ENCODE peak calls at places on chromosomes 4 and X, in eight cellular contexts. One of them, this sample, is unnamed.

GRCh38 chrX:31126205-31126604 is 54.4 kb upstream of the FTHL17 start:
- DNase-seq in NCI-H1092 treated with DMSO at 0.1 percent for 48 hours: no peak
- DNase-seq in T follicular helper cell: no peak
- DNase-seq in HT1080: no peak
- DNase-seq in HEK293T: no peak
- DNase-seq in type B pancreatic cell: no peak
- DNase-seq in substantia nigra: no peak
- DNase-seq in NCI-H2029 treated with DMSO at 0.1 percent for 48 hours: no peak
- DNase-seq in this sample: peak

GRCh38 chrX:39513836-39514235 is 583.9 kb downstream of the BCOR start:
- DNase-seq in NCI-H1092 treated with DMSO at 0.1 percent for 48 hours: no peak
- DNase-seq in T follicular helper cell: no peak
- DNase-seq in HT1080: no peak
- DNase-seq in HEK293T: no peak
- DNase-seq in type B pancreatic cell: no peak
- DNase-seq in substantia nigra: no peak
- DNase-seq in NCI-H2029 treated with DMSO at 0.1 percent for 48 hours: no peak
- DNase-seq in this sample: peak

GRCh38 chrX:106874075-106874474 is 29.1 kb downstream of the RIPPLY1 start:
- DNase-seq in NCI-H1092 treated with DMSO at 0.1 percent for 48 hours: peak
- DNase-seq in T follicular helper cell: no peak
- DNase-seq in HT1080: no peak
- DNase-seq in HEK293T: no peak
- DNase-seq in type B pancreatic cell: no peak
- DNase-seq in substantia nigra: no peak
- DNase-seq in NCI-H2029 treated with DMSO at 0.1 percent for 48 hours: no peak
- DNase-seq in this sample: peak

GRCh38 chrX:46737462-46737861 is 21.5 kb downstream of the SLC9A7 start:
- DNase-seq in NCI-H1092 treated with DMSO at 0.1 percent for 48 hours: no peak
- DNase-seq in T follicular helper cell: no peak
- DNase-seq in HT1080: no peak
- DNase-seq in HEK293T: no peak
- DNase-seq in type B pancreatic cell: no peak
- DNase-seq in substantia nigra: no peak
- DNase-seq in NCI-H2029 treated with DMSO at 0.1 percent for 48 hours: no peak
- DNase-seq in this sample: no peak

GRCh38 chr4:41590591-41590990 is 52.6 kb downstream of the LIMCH1 start:
- DNase-seq in NCI-H1092 treated with DMSO at 0.1 percent for 48 hours: peak
- DNase-seq in T follicular helper cell: no peak
- DNase-seq in HT1080: no peak
- DNase-seq in HEK293T: no peak
- DNase-seq in type B pancreatic cell: no peak
- DNase-seq in substantia nigra: no peak
- DNase-seq in NCI-H2029 treated with DMSO at 0.1 percent for 48 hours: peak
- DNase-seq in this sample: peak

GRCh38 chr4:6848717-6849305 is 60.8 kb upstream of the TBC1D14 start:
- DNase-seq in NCI-H1092 treated with DMSO at 0.1 percent for 48 hours: no peak
- DNase-seq in T follicular helper cell: no peak
- DNase-seq in HT1080: no peak
- DNase-seq in HEK293T: no peak
- DNase-seq in type B pancreatic cell: no peak
- DNase-seq in substantia nigra: no peak
- DNase-seq in NCI-H2029 treated with DMSO at 0.1 percent for 48 hours: no peak
- DNase-seq in this sample: no peak

GRCh38 chr4:15385928-15386327 is 41.9 kb upstream of the C1QTNF7 start:
- DNase-seq in NCI-H1092 treated with DMSO at 0.1 percent for 48 hours: no peak
- DNase-seq in T follicular helper cell: no peak
- DNase-seq in HT1080: no peak
- DNase-seq in HEK293T: no peak
- DNase-seq in type B pancreatic cell: no peak
- DNase-seq in substantia nigra: peak
- DNase-seq in NCI-H2029 treated with DMSO at 0.1 percent for 48 hours: no peak
- DNase-seq in this sample: no peak

GRCh38 chrX:101229155-101229554 is 9.6 kb downstream of the DRP2 start:
- DNase-seq in NCI-H1092 treated with DMSO at 0.1 percent for 48 hours: no peak
- DNase-seq in T follicular helper cell: no peak
- DNase-seq in HT1080: peak
- DNase-seq in HEK293T: no peak
- DNase-seq in type B pancreatic cell: no peak
- DNase-seq in substantia nigra: no peak
- DNase-seq in NCI-H2029 treated with DMSO at 0.1 percent for 48 hours: no peak
- DNase-seq in this sample: no peak

GRCh38 chr4:122500852-122501501 is 44.5 kb upstream of the IL2 start:
- DNase-seq in NCI-H1092 treated with DMSO at 0.1 percent for 48 hours: peak
- DNase-seq in T follicular helper cell: no peak
- DNase-seq in HT1080: no peak
- DNase-seq in HEK293T: no peak
- DNase-seq in type B pancreatic cell: no peak
- DNase-seq in substantia nigra: no peak
- DNase-seq in NCI-H2029 treated with DMSO at 0.1 percent for 48 hours: peak
- DNase-seq in this sample: peak

GRCh38 chr4:108107729-108108382 is 60.9 kb downstream of the LEF1 start:
- DNase-seq in NCI-H1092 treated with DMSO at 0.1 percent for 48 hours: no peak
- DNase-seq in T follicular helper cell: peak
- DNase-seq in HT1080: no peak
- DNase-seq in HEK293T: no peak
- DNase-seq in type B pancreatic cell: no peak
- DNase-seq in substantia nigra: no peak
- DNase-seq in NCI-H2029 treated with DMSO at 0.1 percent for 48 hours: no peak
- DNase-seq in this sample: no peak

GRCh38 chr4:151948351-151949016 is 187.7 kb upstream of the GATB start:
- DNase-seq in NCI-H1092 treated with DMSO at 0.1 percent for 48 hours: no peak
- DNase-seq in T follicular helper cell: no peak
- DNase-seq in HT1080: peak
- DNase-seq in HEK293T: no peak
- DNase-seq in type B pancreatic cell: no peak
- DNase-seq in substantia nigra: no peak
- DNase-seq in NCI-H2029 treated with DMSO at 0.1 percent for 48 hours: no peak
- DNase-seq in this sample: no peak

GRCh38 chr4:147975902-147976301 is 244.0 kb downstream of the ARHGAP10 start:
- DNase-seq in NCI-H1092 treated with DMSO at 0.1 percent for 48 hours: no peak
- DNase-seq in T follicular helper cell: no peak
- DNase-seq in HT1080: peak
- DNase-seq in HEK293T: no peak
- DNase-seq in type B pancreatic cell: no peak
- DNase-seq in substantia nigra: no peak
- DNase-seq in NCI-H2029 treated with DMSO at 0.1 percent for 48 hours: no peak
- DNase-seq in this sample: no peak

GRCh38 chr4:153729901-153730300 is 29.9 kb downstream of the RNF175 start:
- DNase-seq in NCI-H1092 treated with DMSO at 0.1 percent for 48 hours: no peak
- DNase-seq in T follicular helper cell: no peak
- DNase-seq in HT1080: no peak
- DNase-seq in HEK293T: no peak
- DNase-seq in type B pancreatic cell: no peak
- DNase-seq in substantia nigra: no peak
- DNase-seq in NCI-H2029 treated with DMSO at 0.1 percent for 48 hours: no peak
- DNase-seq in this sample: no peak

GRCh38 chrX:9759340-9759739 is 6.3 kb downstream of the GPR143 start:
- DNase-seq in NCI-H1092 treated with DMSO at 0.1 percent for 48 hours: no peak
- DNase-seq in T follicular helper cell: no peak
- DNase-seq in HT1080: no peak
- DNase-seq in HEK293T: no peak
- DNase-seq in type B pancreatic cell: no peak
- DNase-seq in substantia nigra: no peak
- DNase-seq in NCI-H2029 treated with DMSO at 0.1 percent for 48 hours: no peak
- DNase-seq in this sample: no peak

GRCh38 chrX:73877687-73878086 is 314.7 kb downstream of the CHIC1 start:
- DNase-seq in NCI-H1092 treated with DMSO at 0.1 percent for 48 hours: no peak
- DNase-seq in T follicular helper cell: no peak
- DNase-seq in HT1080: no peak
- DNase-seq in HEK293T: no peak
- DNase-seq in type B pancreatic cell: no peak
- DNase-seq in substantia nigra: no peak
- DNase-seq in NCI-H2029 treated with DMSO at 0.1 percent for 48 hours: no peak
- DNase-seq in this sample: no peak

GRCh38 chr4:155491336-155492131 is 114.8 kb upstream of the MAP9 start:
- DNase-seq in NCI-H1092 treated with DMSO at 0.1 percent for 48 hours: no peak
- DNase-seq in T follicular helper cell: no peak
- DNase-seq in HT1080: no peak
- DNase-seq in HEK293T: no peak
- DNase-seq in type B pancreatic cell: no peak
- DNase-seq in substantia nigra: no peak
- DNase-seq in NCI-H2029 treated with DMSO at 0.1 percent for 48 hours: no peak
- DNase-seq in this sample: peak

GRCh38 chr4:56755901-56756300 is 65.6 kb downstream of the SPINK2 start:
- DNase-seq in NCI-H1092 treated with DMSO at 0.1 percent for 48 hours: no peak
- DNase-seq in T follicular helper cell: no peak
- DNase-seq in HT1080: peak
- DNase-seq in HEK293T: no peak
- DNase-seq in type B pancreatic cell: no peak
- DNase-seq in substantia nigra: no peak
- DNase-seq in NCI-H2029 treated with DMSO at 0.1 percent for 48 hours: no peak
- DNase-seq in this sample: no peak

GRCh38 chr4:9921326-9921725 is 100.0 kb downstream of the SLC2A9 start:
- DNase-seq in NCI-H1092 treated with DMSO at 0.1 percent for 48 hours: no peak
- DNase-seq in T follicular helper cell: no peak
- DNase-seq in HT1080: no peak
- DNase-seq in HEK293T: no peak
- DNase-seq in type B pancreatic cell: no peak
- DNase-seq in substantia nigra: no peak
- DNase-seq in NCI-H2029 treated with DMSO at 0.1 percent for 48 hours: no peak
- DNase-seq in this sample: no peak

GRCh38 chr4:126168484-126168883 is 853.7 kb downstream of the FAT4 start:
- DNase-seq in NCI-H1092 treated with DMSO at 0.1 percent for 48 hours: no peak
- DNase-seq in T follicular helper cell: no peak
- DNase-seq in HT1080: no peak
- DNase-seq in HEK293T: no peak
- DNase-seq in type B pancreatic cell: no peak
- DNase-seq in substantia nigra: no peak
- DNase-seq in NCI-H2029 treated with DMSO at 0.1 percent for 48 hours: no peak
- DNase-seq in this sample: no peak

GRCh38 chrX:13254076-13254785 is 65.6 kb downstream of the ATXN3L start:
- DNase-seq in NCI-H1092 treated with DMSO at 0.1 percent for 48 hours: peak
- DNase-seq in T follicular helper cell: no peak
- DNase-seq in HT1080: peak
- DNase-seq in HEK293T: no peak
- DNase-seq in type B pancreatic cell: no peak
- DNase-seq in substantia nigra: no peak
- DNase-seq in NCI-H2029 treated with DMSO at 0.1 percent for 48 hours: no peak
- DNase-seq in this sample: peak

GRCh38 chr4:24169956-24170355 is 280.1 kb upstream of the PPARGC1A start:
- DNase-seq in NCI-H1092 treated with DMSO at 0.1 percent for 48 hours: peak
- DNase-seq in T follicular helper cell: no peak
- DNase-seq in HT1080: no peak
- DNase-seq in HEK293T: no peak
- DNase-seq in type B pancreatic cell: no peak
- DNase-seq in substantia nigra: no peak
- DNase-seq in NCI-H2029 treated with DMSO at 0.1 percent for 48 hours: peak
- DNase-seq in this sample: no peak

GRCh38 chrX:27086221-27086620 is 376.9 kb downstream of the PPP4R3C start:
- DNase-seq in NCI-H1092 treated with DMSO at 0.1 percent for 48 hours: no peak
- DNase-seq in T follicular helper cell: no peak
- DNase-seq in HT1080: no peak
- DNase-seq in HEK293T: no peak
- DNase-seq in type B pancreatic cell: no peak
- DNase-seq in substantia nigra: no peak
- DNase-seq in NCI-H2029 treated with DMSO at 0.1 percent for 48 hours: no peak
- DNase-seq in this sample: no peak

GRCh38 chr4:37661643-37662221 is 24.4 kb downstream of the RELL1 start:
- DNase-seq in NCI-H1092 treated with DMSO at 0.1 percent for 48 hours: no peak
- DNase-seq in T follicular helper cell: no peak
- DNase-seq in HT1080: peak
- DNase-seq in HEK293T: no peak
- DNase-seq in type B pancreatic cell: no peak
- DNase-seq in substantia nigra: no peak
- DNase-seq in NCI-H2029 treated with DMSO at 0.1 percent for 48 hours: no peak
- DNase-seq in this sample: no peak

GRCh38 chr4:112361181-112361791 is 64.1 kb downstream of the ALPK1 start:
- DNase-seq in NCI-H1092 treated with DMSO at 0.1 percent for 48 hours: no peak
- DNase-seq in T follicular helper cell: no peak
- DNase-seq in HT1080: peak
- DNase-seq in HEK293T: no peak
- DNase-seq in type B pancreatic cell: no peak
- DNase-seq in substantia nigra: no peak
- DNase-seq in NCI-H2029 treated with DMSO at 0.1 percent for 48 hours: peak
- DNase-seq in this sample: peak

GRCh38 chrX:11212741-11213140 is 80.5 kb upstream of the AMELX start:
- DNase-seq in NCI-H1092 treated with DMSO at 0.1 percent for 48 hours: no peak
- DNase-seq in T follicular helper cell: no peak
- DNase-seq in HT1080: no peak
- DNase-seq in HEK293T: no peak
- DNase-seq in type B pancreatic cell: no peak
- DNase-seq in substantia nigra: no peak
- DNase-seq in NCI-H2029 treated with DMSO at 0.1 percent for 48 hours: no peak
- DNase-seq in this sample: no peak

GRCh38 chr4:133320576-133321170 is 171.6 kb downstream of the PCDH10 start:
- DNase-seq in NCI-H1092 treated with DMSO at 0.1 percent for 48 hours: peak
- DNase-seq in T follicular helper cell: no peak
- DNase-seq in HT1080: peak
- DNase-seq in HEK293T: peak
- DNase-seq in type B pancreatic cell: no peak
- DNase-seq in substantia nigra: peak
- DNase-seq in NCI-H2029 treated with DMSO at 0.1 percent for 48 hours: no peak
- DNase-seq in this sample: peak

GRCh38 chr4:15400911-15401671 is 26.7 kb upstream of the C1QTNF7 start:
- DNase-seq in NCI-H1092 treated with DMSO at 0.1 percent for 48 hours: no peak
- DNase-seq in T follicular helper cell: no peak
- DNase-seq in HT1080: peak
- DNase-seq in HEK293T: no peak
- DNase-seq in type B pancreatic cell: no peak
- DNase-seq in substantia nigra: peak
- DNase-seq in NCI-H2029 treated with DMSO at 0.1 percent for 48 hours: no peak
- DNase-seq in this sample: peak

GRCh38 chr4:142155347-142155746 is 519.0 kb downstream of the IL15 start:
- DNase-seq in NCI-H1092 treated with DMSO at 0.1 percent for 48 hours: no peak
- DNase-seq in T follicular helper cell: no peak
- DNase-seq in HT1080: no peak
- DNase-seq in HEK293T: no peak
- DNase-seq in type B pancreatic cell: no peak
- DNase-seq in substantia nigra: no peak
- DNase-seq in NCI-H2029 treated with DMSO at 0.1 percent for 48 hours: no peak
- DNase-seq in this sample: no peak

GRCh38 chr4:73620115-73620792 is at the start of gene RASSF6:
- DNase-seq in NCI-H1092 treated with DMSO at 0.1 percent for 48 hours: peak
- DNase-seq in T follicular helper cell: peak
- DNase-seq in HT1080: no peak
- DNase-seq in HEK293T: peak
- DNase-seq in type B pancreatic cell: no peak
- DNase-seq in substantia nigra: no peak
- DNase-seq in NCI-H2029 treated with DMSO at 0.1 percent for 48 hours: peak
- DNase-seq in this sample: no peak

GRCh38 chrX:154373340-154374306 is 811 bp downstream of the FLNA start:
- DNase-seq in NCI-H1092 treated with DMSO at 0.1 percent for 48 hours: peak
- DNase-seq in T follicular helper cell: no peak
- DNase-seq in HT1080: peak
- DNase-seq in HEK293T: peak
- DNase-seq in type B pancreatic cell: no peak
- DNase-seq in substantia nigra: peak
- DNase-seq in NCI-H2029 treated with DMSO at 0.1 percent for 48 hours: peak
- DNase-seq in this sample: peak

GRCh38 chr4:2220016-2220620 is 21.8 kb downstream of the HAUS3 start:
- DNase-seq in NCI-H1092 treated with DMSO at 0.1 percent for 48 hours: peak
- DNase-seq in T follicular helper cell: peak
- DNase-seq in HT1080: peak
- DNase-seq in HEK293T: peak
- DNase-seq in type B pancreatic cell: peak
- DNase-seq in substantia nigra: peak
- DNase-seq in NCI-H2029 treated with DMSO at 0.1 percent for 48 hours: peak
- DNase-seq in this sample: peak

GRCh38 chr4:146110847-146111485 is 64.6 kb upstream of the LSM6 start:
- DNase-seq in NCI-H1092 treated with DMSO at 0.1 percent for 48 hours: no peak
- DNase-seq in T follicular helper cell: no peak
- DNase-seq in HT1080: no peak
- DNase-seq in HEK293T: no peak
- DNase-seq in type B pancreatic cell: no peak
- DNase-seq in substantia nigra: no peak
- DNase-seq in NCI-H2029 treated with DMSO at 0.1 percent for 48 hours: no peak
- DNase-seq in this sample: no peak

GRCh38 chr4:77072195-77072753 is 3.5 kb downstream of the CCNI start:
- DNase-seq in NCI-H1092 treated with DMSO at 0.1 percent for 48 hours: no peak
- DNase-seq in T follicular helper cell: peak
- DNase-seq in HT1080: no peak
- DNase-seq in HEK293T: no peak
- DNase-seq in type B pancreatic cell: no peak
- DNase-seq in substantia nigra: no peak
- DNase-seq in NCI-H2029 treated with DMSO at 0.1 percent for 48 hours: no peak
- DNase-seq in this sample: no peak

GRCh38 chr4:122346036-122346435 is 32.8 kb upstream of the ADAD1 start:
- DNase-seq in NCI-H1092 treated with DMSO at 0.1 percent for 48 hours: no peak
- DNase-seq in T follicular helper cell: no peak
- DNase-seq in HT1080: no peak
- DNase-seq in HEK293T: no peak
- DNase-seq in type B pancreatic cell: no peak
- DNase-seq in substantia nigra: no peak
- DNase-seq in NCI-H2029 treated with DMSO at 0.1 percent for 48 hours: no peak
- DNase-seq in this sample: no peak